ENCODE peak calls at places on chromosomes 3 and 15, in nine cellular contexts. One of them, this sample, is unnamed.

GRCh38 chr15:67013696-67014095 is 51.7 kb upstream of the SMAD3 start:
- DNase-seq in OCI-LY7: no peak
- DNase-seq in heart right ventricle: peak; percentile 81
- DNase-seq in lung: no peak
- DNase-seq in K562: no peak
- DNase-seq in dorsolateral prefrontal cortex: no peak
- DNase-seq in lower lobe of right lung: no peak
- DNase-seq in fibroblast of lung: peak; percentile 77
- DNase-seq in HepG2: no peak
- DNase-seq in this sample: no peak

GRCh38 chr3:133464573-133464972 is 64.7 kb downstream of the BFSP2 start:
- DNase-seq in OCI-LY7: peak; percentile 77
- DNase-seq in heart right ventricle: no peak
- DNase-seq in lung: no peak
- DNase-seq in K562: no peak
- DNase-seq in dorsolateral prefrontal cortex: no peak
- DNase-seq in lower lobe of right lung: no peak
- DNase-seq in fibroblast of lung: peak; percentile 62
- DNase-seq in HepG2: no peak
- DNase-seq in this sample: no peak

GRCh38 chr3:196537319-196537984 is 22.3 kb upstream of the SMCO1 start:
- DNase-seq in OCI-LY7: peak; percentile 32
- DNase-seq in heart right ventricle: no peak
- DNase-seq in lung: no peak
- DNase-seq in K562: peak; percentile 40
- DNase-seq in dorsolateral prefrontal cortex: no peak
- DNase-seq in lower lobe of right lung: no peak
- DNase-seq in fibroblast of lung: peak; percentile 38
- DNase-seq in HepG2: no peak
- DNase-seq in this sample: peak; percentile 41

GRCh38 chr15:88730751-88731150 is 72.5 kb upstream of the ACAN start:
- DNase-seq in OCI-LY7: no peak
- DNase-seq in heart right ventricle: no peak
- DNase-seq in lung: no peak
- DNase-seq in K562: no peak
- DNase-seq in dorsolateral prefrontal cortex: no peak
- DNase-seq in lower lobe of right lung: no peak
- DNase-seq in fibroblast of lung: no peak
- DNase-seq in HepG2: no peak
- DNase-seq in this sample: no peak

GRCh38 chr3:30811174-30811795 is 83.2 kb downstream of the GADL1 start:
- DNase-seq in OCI-LY7: no peak
- DNase-seq in heart right ventricle: no peak
- DNase-seq in lung: no peak
- DNase-seq in K562: no peak
- DNase-seq in dorsolateral prefrontal cortex: no peak
- DNase-seq in lower lobe of right lung: no peak
- DNase-seq in fibroblast of lung: peak; percentile 8
- DNase-seq in HepG2: no peak
- DNase-seq in this sample: no peak

GRCh38 chr3:48466386-48467109 is 20.0 kb downstream of the ATRIP start:
- DNase-seq in OCI-LY7: peak; percentile 57
- DNase-seq in heart right ventricle: peak; percentile 34
- DNase-seq in lung: no peak
- DNase-seq in K562: no peak
- DNase-seq in dorsolateral prefrontal cortex: no peak
- DNase-seq in lower lobe of right lung: peak; percentile 59
- DNase-seq in fibroblast of lung: no peak
- DNase-seq in HepG2: no peak
- DNase-seq in this sample: no peak

GRCh38 chr15:55289011-55289572 is 521 bp downstream of the RAB27A start:
- DNase-seq in OCI-LY7: peak; percentile 24
- DNase-seq in heart right ventricle: no peak
- DNase-seq in lung: peak; percentile 42
- DNase-seq in K562: peak; percentile 53
- DNase-seq in dorsolateral prefrontal cortex: no peak
- DNase-seq in lower lobe of right lung: peak; percentile 58
- DNase-seq in fibroblast of lung: peak; percentile 65
- DNase-seq in HepG2: peak; percentile 21
- DNase-seq in this sample: peak; percentile 69

GRCh38 chr3:46995901-46996562 is 16.6 kb downstream of the NBEAL2 start:
- DNase-seq in OCI-LY7: no peak
- DNase-seq in heart right ventricle: no peak
- DNase-seq in lung: no peak
- DNase-seq in K562: no peak
- DNase-seq in dorsolateral prefrontal cortex: peak; percentile 45
- DNase-seq in lower lobe of right lung: peak; percentile 44
- DNase-seq in fibroblast of lung: no peak
- DNase-seq in HepG2: no peak
- DNase-seq in this sample: no peak

GRCh38 chr3:41434781-41435180 is 235.5 kb downstream of the CTNNB1 start:
- DNase-seq in OCI-LY7: no peak
- DNase-seq in heart right ventricle: no peak
- DNase-seq in lung: no peak
- DNase-seq in K562: no peak
- DNase-seq in dorsolateral prefrontal cortex: no peak
- DNase-seq in lower lobe of right lung: no peak
- DNase-seq in fibroblast of lung: no peak
- DNase-seq in HepG2: no peak
- DNase-seq in this sample: no peak

GRCh38 chr3:128328546-128329458 is 137.9 kb downstream of the DNAJB8 start:
- DNase-seq in OCI-LY7: no peak
- DNase-seq in heart right ventricle: no peak
- DNase-seq in lung: no peak
- DNase-seq in K562: no peak
- DNase-seq in dorsolateral prefrontal cortex: no peak
- DNase-seq in lower lobe of right lung: peak; percentile 38
- DNase-seq in fibroblast of lung: no peak
- DNase-seq in HepG2: no peak
- DNase-seq in this sample: no peak

GRCh38 chr3:60048447-60048848 is 998.6 kb upstream of the CFAP20DC start:
- DNase-seq in OCI-LY7: no peak
- DNase-seq in heart right ventricle: no peak
- DNase-seq in lung: no peak
- DNase-seq in K562: no peak
- DNase-seq in dorsolateral prefrontal cortex: no peak
- DNase-seq in lower lobe of right lung: no peak
- DNase-seq in fibroblast of lung: no peak
- DNase-seq in HepG2: no peak
- DNase-seq in this sample: no peak

GRCh38 chr3:60176614-60177013 is 1074.6 kb downstream of the FHIT start:
- DNase-seq in OCI-LY7: no peak
- DNase-seq in heart right ventricle: no peak
- DNase-seq in lung: no peak
- DNase-seq in K562: no peak
- DNase-seq in dorsolateral prefrontal cortex: no peak
- DNase-seq in lower lobe of right lung: no peak
- DNase-seq in fibroblast of lung: no peak
- DNase-seq in HepG2: no peak
- DNase-seq in this sample: no peak

GRCh38 chr3:177451277-177451880 is 254.1 kb upstream of the TBL1XR1 start:
- DNase-seq in OCI-LY7: no peak
- DNase-seq in heart right ventricle: no peak
- DNase-seq in lung: no peak
- DNase-seq in K562: no peak
- DNase-seq in dorsolateral prefrontal cortex: no peak
- DNase-seq in lower lobe of right lung: no peak
- DNase-seq in fibroblast of lung: no peak
- DNase-seq in HepG2: peak; percentile 59
- DNase-seq in this sample: no peak
- H3K27ac ChIP-seq in OCI-LY7: no peak overlapping the region
- H3K27ac ChIP-seq in heart right ventricle: peak overlapping the region; percentile 54
- H3K27ac ChIP-seq in lung: no peak overlapping the region
- H3K27ac ChIP-seq in K562: no peak overlapping the region
- H3K27ac ChIP-seq in dorsolateral prefrontal cortex: peak overlapping the region; percentile 62
- H3K27ac ChIP-seq in lower lobe of right lung: peak overlapping the region; percentile 51
- H3K27ac ChIP-seq in fibroblast of lung: no peak overlapping the region
- H3K27ac ChIP-seq in HepG2: no peak overlapping the region
- H3K27ac ChIP-seq in this sample: no peak overlapping the region

GRCh38 chr15:43285609-43286037 is 18.9 kb upstream of the TGM5 start:
- DNase-seq in OCI-LY7: peak; percentile 79
- DNase-seq in heart right ventricle: peak; percentile 40
- DNase-seq in lung: peak; percentile 40
- DNase-seq in K562: peak; percentile 74
- DNase-seq in dorsolateral prefrontal cortex: no peak
- DNase-seq in lower lobe of right lung: no peak
- DNase-seq in fibroblast of lung: peak; percentile 71
- DNase-seq in HepG2: peak; percentile 71
- DNase-seq in this sample: peak; percentile 49
- H3K4me3 ChIP-seq in OCI-LY7: no peak overlapping the region
- H3K4me3 ChIP-seq in heart right ventricle: no peak overlapping the region
- H3K4me3 ChIP-seq in lung: no peak overlapping the region
- H3K4me3 ChIP-seq in K562: no peak overlapping the region
- H3K4me3 ChIP-seq in dorsolateral prefrontal cortex: no peak overlapping the region
- H3K4me3 ChIP-seq in lower lobe of right lung: no peak overlapping the region
- H3K4me3 ChIP-seq in fibroblast of lung: no peak overlapping the region
- H3K4me3 ChIP-seq in HepG2: no peak overlapping the region
- H3K4me3 ChIP-seq in this sample: no peak overlapping the region

DNA sequence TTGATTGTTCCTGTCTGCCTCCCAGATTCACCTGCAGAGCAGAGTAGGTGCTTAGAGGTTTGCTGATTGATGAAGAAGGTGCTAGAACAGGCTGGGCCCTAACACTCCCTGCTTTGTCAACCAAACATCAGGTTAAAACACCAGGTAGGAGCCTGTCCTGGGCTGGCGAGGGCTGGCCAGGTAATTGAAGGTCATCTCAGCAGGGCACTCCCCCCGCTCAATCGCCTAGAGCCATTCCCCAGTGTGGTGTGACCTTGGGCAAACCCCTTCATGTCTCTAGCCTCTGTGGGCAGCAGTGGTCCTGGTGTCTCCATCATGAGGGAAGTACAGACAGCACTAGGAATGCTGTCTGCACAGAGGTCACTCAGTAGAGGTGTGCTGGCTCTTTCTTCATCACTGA is 88.3 kb downstream of the KLF15 start:
- DNase-seq in OCI-LY7: no peak
- DNase-seq in heart right ventricle: no peak
- DNase-seq in lung: no peak
- DNase-seq in K562: no peak
- DNase-seq in dorsolateral prefrontal cortex: no peak
- DNase-seq in lower lobe of right lung: no peak
- DNase-seq in fibroblast of lung: no peak
- DNase-seq in HepG2: no peak
- DNase-seq in this sample: peak; percentile 69
- H3K27ac ChIP-seq in OCI-LY7: no peak overlapping the region
- H3K27ac ChIP-seq in heart right ventricle: peak overlapping the region; percentile 93
- H3K27ac ChIP-seq in lung: peak overlapping the region; percentile 24
- H3K27ac ChIP-seq in K562: no peak overlapping the region
- H3K27ac ChIP-seq in dorsolateral prefrontal cortex: peak overlapping the region; percentile 87
- H3K27ac ChIP-seq in lower lobe of right lung: peak overlapping the region; percentile 86
- H3K27ac ChIP-seq in fibroblast of lung: no peak overlapping the region
- H3K27ac ChIP-seq in HepG2: no peak overlapping the region
- H3K27ac ChIP-seq in this sample: peak overlapping the region; percentile 92

GRCh38 chr15:75790631-75791336 is 52.5 kb upstream of the UBE2Q2 start:
- DNase-seq in OCI-LY7: no peak
- DNase-seq in heart right ventricle: no peak
- DNase-seq in lung: no peak
- DNase-seq in K562: no peak
- DNase-seq in dorsolateral prefrontal cortex: no peak
- DNase-seq in lower lobe of right lung: no peak
- DNase-seq in fibroblast of lung: no peak
- DNase-seq in HepG2: no peak
- DNase-seq in this sample: no peak

GRCh38 chr15:75791337-75791713 is 51.9 kb upstream of the UBE2Q2 start:
- DNase-seq in OCI-LY7: no peak
- DNase-seq in heart right ventricle: no peak
- DNase-seq in lung: no peak
- DNase-seq in K562: no peak
- DNase-seq in dorsolateral prefrontal cortex: no peak
- DNase-seq in lower lobe of right lung: no peak
- DNase-seq in fibroblast of lung: no peak
- DNase-seq in HepG2: no peak
- DNase-seq in this sample: no peak

GRCh38 chr15:75786564-75786925 is 56.7 kb upstream of the UBE2Q2 start:
- DNase-seq in OCI-LY7: no peak
- DNase-seq in heart right ventricle: no peak
- DNase-seq in lung: no peak
- DNase-seq in K562: no peak
- DNase-seq in dorsolateral prefrontal cortex: no peak
- DNase-seq in lower lobe of right lung: no peak
- DNase-seq in fibroblast of lung: no peak
- DNase-seq in HepG2: no peak
- DNase-seq in this sample: no peak

GRCh38 chr15:75782926-75783325 is 60.3 kb upstream of the UBE2Q2 start:
- DNase-seq in OCI-LY7: no peak
- DNase-seq in heart right ventricle: no peak
- DNase-seq in lung: no peak
- DNase-seq in K562: no peak
- DNase-seq in dorsolateral prefrontal cortex: no peak
- DNase-seq in lower lobe of right lung: no peak
- DNase-seq in fibroblast of lung: no peak
- DNase-seq in HepG2: no peak
- DNase-seq in this sample: no peak

DNA sequence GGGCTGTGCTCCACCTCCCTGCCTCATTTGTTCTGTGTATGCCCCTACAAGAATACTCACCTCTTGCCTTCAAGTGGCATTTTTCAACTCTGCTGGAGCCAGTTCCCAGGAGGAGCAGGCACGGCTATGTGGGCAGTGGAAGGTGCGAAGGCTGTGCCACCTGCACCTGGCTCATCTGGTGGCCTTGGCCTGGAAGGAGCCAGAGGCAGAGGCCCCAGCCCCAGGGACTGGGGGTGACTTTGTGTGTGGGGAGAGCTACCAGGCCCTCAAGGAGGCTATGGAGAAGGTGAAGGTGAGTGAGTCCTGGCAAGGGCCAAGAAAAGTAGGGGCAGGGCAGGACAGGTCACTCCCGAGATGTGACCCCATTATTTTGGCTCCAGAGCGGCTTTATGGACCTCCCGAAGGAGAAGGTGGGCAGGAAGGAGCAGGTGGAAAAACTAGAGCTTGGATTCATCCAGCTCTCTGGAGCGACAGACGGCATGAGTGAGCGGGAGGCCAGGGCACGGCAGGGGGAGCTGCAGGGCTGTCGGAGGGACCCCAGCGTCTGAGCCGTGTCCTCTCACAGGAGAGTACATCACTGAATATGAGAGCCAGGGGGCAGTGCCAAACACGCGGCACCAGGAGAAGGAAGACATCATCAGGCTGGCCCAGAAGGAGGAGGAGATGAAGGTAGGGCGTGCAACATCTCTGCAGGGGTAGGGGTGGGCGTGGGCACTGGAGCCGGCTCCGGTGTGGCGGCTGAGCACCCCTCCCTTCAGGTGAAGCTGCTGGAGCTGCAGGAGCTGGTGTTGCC is 57.3 kb upstream of the UBE2Q2 start:
- DNase-seq in OCI-LY7: no peak
- DNase-seq in heart right ventricle: no peak
- DNase-seq in lung: no peak
- DNase-seq in K562: peak; percentile 42
- DNase-seq in dorsolateral prefrontal cortex: no peak
- DNase-seq in lower lobe of right lung: no peak
- DNase-seq in fibroblast of lung: peak; percentile 1
- DNase-seq in HepG2: peak; percentile 31
- DNase-seq in this sample: no peak
- H3K4me3 ChIP-seq in OCI-LY7: no peak overlapping the region
- H3K4me3 ChIP-seq in heart right ventricle: no peak overlapping the region
- H3K4me3 ChIP-seq in lung: no peak overlapping the region
- H3K4me3 ChIP-seq in K562: no peak overlapping the region
- H3K4me3 ChIP-seq in dorsolateral prefrontal cortex: no peak overlapping the region
- H3K4me3 ChIP-seq in lower lobe of right lung: no peak overlapping the region
- H3K4me3 ChIP-seq in fibroblast of lung: no peak overlapping the region
- H3K4me3 ChIP-seq in HepG2: no peak overlapping the region
- H3K4me3 ChIP-seq in this sample: no peak overlapping the region